ENCODE peak calls at places on chromosome 22, in seven cellular contexts. L is body of pancreas, E is thoracic aorta, T is psoas muscle, V is stomach, B is Peyer's patch, G is MM.1S. Z is an unnamed sample.

GRCh38 chr22:31329029-31329428 is 17.1 kb downstream of the PATZ1 start:
- DNase-seq in L (no peak), E (no peak), T (no peak), V (no peak), B (no peak), G (no peak), Z (no peak)

GRCh38 chr22:40965936-40966557 is 14.9 kb downstream of the RBX1 start:
- DNase-seq in L (no peak), E (no peak), T (no peak), V (no peak), B (no peak), G (peak; percentile 46), Z (no peak)

GRCh38 chr22:35506259-35506570 is 34.4 kb upstream of the RASD2 start:
- DNase-seq in L (no peak), E (no peak), T (no peak), V (no peak), B (no peak), G (no peak), Z (no peak)

GRCh38 chr22:45291931-45292290 is 7.2 kb downstream of the UPK3A start:
- DNase-seq in L (no peak), E (no peak), T (no peak), V (no peak), B (no peak), G (no peak), Z (no peak)

GRCh38 chr22:36334081-36334831 is 53.5 kb downstream of the MYH9 start:
- DNase-seq in L (peak; percentile 38), E (no peak), T (no peak), V (no peak), B (no peak), G (no peak), Z (no peak)

GRCh38 chr22:45577746-45578523 is 75.3 kb downstream of the FBLN1 start:
- DNase-seq in L (peak; percentile 84), E (no peak), T (peak; percentile 81), V (peak; percentile 84), B (peak; percentile 89), G (peak; percentile 78), Z (peak; percentile 68)

GRCh38 chr22:23192133-23192532 is 11.8 kb downstream of the BCR start:
- DNase-seq in L (peak; percentile 78), E (no peak), T (no peak), V (peak; percentile 77), B (no peak), G (no peak), Z (no peak)

GRCh38 chr22:36433318-36434231 is 45.8 kb upstream of the MYH9 start:
- DNase-seq in L (peak; percentile 96), E (no peak), T (no peak), V (peak; percentile 88), B (peak; percentile 73), G (no peak), Z (no peak)

GRCh38 chr22:50289942-50290630 is 17.4 kb downstream of the PLXNB2 start:
- DNase-seq in L (no peak), E (no peak), T (no peak), V (no peak), B (no peak), G (no peak), Z (no peak)

GRCh38 chr22:19868773-19869471 is 14.2 kb upstream of the GNB1L start:
- DNase-seq in L (peak; percentile 48), E (no peak), T (peak; percentile 8), V (no peak), B (peak; percentile 55), G (no peak), Z (no peak)

GRCh38 chr22:29633514-29634312 is 30.3 kb downstream of the NF2 start:
- DNase-seq in L (no peak), E (no peak), T (no peak), V (no peak), B (no peak), G (no peak), Z (no peak)

GRCh38 chr22:19361501-19362103 is 69.9 kb downstream of the HIRA start:
- DNase-seq in L (no peak), E (no peak), T (no peak), V (no peak), B (no peak), G (no peak), Z (no peak)

GRCh38 chr22:46593211-46593676 is 26.9 kb upstream of the GRAMD4 start:
- DNase-seq in L (no peak), E (no peak), T (no peak), V (no peak), B (no peak), G (no peak), Z (no peak)

GRCh38 chr22:50699754-50700386 is 27.2 kb downstream of the SHANK3 start:
- DNase-seq in L (peak; percentile 10), E (no peak), T (no peak), V (no peak), B (peak; percentile 39), G (no peak), Z (no peak)

GRCh38 chr22:41782316-41782715 is 18.2 kb upstream of the CCDC134 start:
- DNase-seq in L (no peak), E (no peak), T (no peak), V (no peak), B (no peak), G (no peak), Z (peak; percentile 65)

GRCh38 chr22:47176573-47177333 is 414.3 kb downstream of the TBC1D22A start:
- DNase-seq in L (peak; percentile 4), E (no peak), T (peak; percentile 3), V (no peak), B (no peak), G (no peak), Z (no peak)

GRCh38 chr22:27113211-27114030 is 456.0 kb downstream of the MIAT start:
- DNase-seq in L (peak; percentile 55), E (peak; percentile 76), T (peak; percentile 56), V (peak; percentile 52), B (no peak), G (no peak), Z (no peak)

GRCh38 chr22:27108425-27109114 is 451.2 kb downstream of the MIAT start:
- DNase-seq in L (peak; percentile 46), E (no peak), T (peak; percentile 58), V (peak; percentile 39), B (no peak), G (no peak), Z (no peak)

GRCh38 chr22:27111796-27112195 is 454.4 kb downstream of the MIAT start:
- DNase-seq in L (no peak), E (no peak), T (no peak), V (no peak), B (no peak), G (no peak), Z (no peak)

GRCh38 chr22:27112273-27112672 is 454.9 kb downstream of the MIAT start:
- DNase-seq in L (no peak), E (no peak), T (no peak), V (no peak), B (no peak), G (no peak), Z (no peak)

DNA sequence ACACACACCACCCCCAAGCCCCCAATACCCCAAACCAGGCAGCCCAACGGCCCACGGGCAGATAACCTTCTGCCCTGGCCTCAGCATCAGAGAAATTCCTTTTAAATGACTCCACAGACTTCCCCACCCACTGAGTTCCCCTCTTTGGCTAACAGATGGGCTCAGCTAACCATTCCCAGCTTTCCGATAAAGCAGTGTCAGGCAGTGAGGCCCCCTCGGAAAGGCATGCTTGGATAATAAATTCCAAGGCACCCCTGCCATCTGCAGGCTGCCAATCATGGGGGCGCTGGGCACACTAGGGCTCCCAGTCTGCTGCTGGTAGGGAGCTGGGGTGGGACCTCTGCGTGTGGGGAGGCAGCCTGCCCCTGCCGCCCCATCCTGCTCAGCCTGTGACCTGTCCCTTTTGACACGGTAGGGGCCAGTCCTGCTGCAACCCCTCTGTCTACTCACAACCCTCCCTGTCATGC is 453.6 kb downstream of the MIAT start:
- DNase-seq in L (peak; percentile 17), E (no peak), T (no peak), V (no peak), B (no peak), G (no peak), Z (no peak)
- H3K4me1 ChIP-seq in L (peaks cover 45% of the 10 kb centered on the region), E (peaks cover 79% of the 10 kb centered on the region), T (no peaks in the 10 kb centered on the region), V (peaks cover 80% of the 10 kb centered on the region), B (no peaks in the 10 kb centered on the region), G (no peaks in the 10 kb centered on the region), Z (no peaks in the 10 kb centered on the region)

GRCh38 chr22:38174626-38175025 is 7.0 kb downstream of the PLA2G6 start:
- DNase-seq in L (no peak), E (no peak), T (no peak), V (no peak), B (no peak), G (no peak), Z (no peak)
- H3K4me1 ChIP-seq in L (peaks cover 28% of the 10 kb centered on the region), E (peaks cover 34% of the 10 kb centered on the region), T (peaks cover 71% of the 10 kb centered on the region), V (peaks cover 70% of the 10 kb centered on the region), B (no peaks in the 10 kb centered on the region), G (peaks cover 15% of the 10 kb centered on the region), Z (peaks cover 18% of the 10 kb centered on the region)

GRCh38 chr22:22020425-22020852 is 37.9 kb upstream of the TOP3B start:
- DNase-seq in L (no peak), E (no peak), T (no peak), V (no peak), B (no peak), G (no peak), Z (no peak)
- H3K4me1 ChIP-seq in L (no peaks in the 10 kb centered on the region), E (no peaks in the 10 kb centered on the region), T (no peaks in the 10 kb centered on the region), V (no peaks in the 10 kb centered on the region), B (peaks cover 5% of the 10 kb centered on the region), G (peaks cover 8% of the 10 kb centered on the region), Z (no peaks in the 10 kb centered on the region)

GRCh38 chr22:24486501-24486921 is 8.6 kb upstream of the UPB1 start:
- DNase-seq in L (no peak), E (no peak), T (no peak), V (no peak), B (no peak), G (no peak), Z (no peak)

GRCh38 chr22:24482998-24483397 is 12.1 kb upstream of the UPB1 start:
- DNase-seq in L (no peak), E (no peak), T (no peak), V (no peak), B (no peak), G (no peak), Z (no peak)

GRCh38 chr22:24483966-24484545 is 11.1 kb upstream of the UPB1 start:
- DNase-seq in L (no peak), E (no peak), T (no peak), V (no peak), B (no peak), G (no peak), Z (no peak)

GRCh38 chr22:24485608-24486007 is 9.5 kb upstream of the UPB1 start:
- DNase-seq in L (no peak), E (no peak), T (no peak), V (no peak), B (no peak), G (peak; percentile 20), Z (peak; percentile 41)

GRCh38 chr22:24485170-24485569 is 10.0 kb upstream of the UPB1 start:
- DNase-seq in L (no peak), E (no peak), T (no peak), V (no peak), B (no peak), G (no peak), Z (no peak)
- H3K4me1 ChIP-seq in L (peaks cover 19% of the 10 kb centered on the region), E (peaks cover 5% of the 10 kb centered on the region), T (peaks cover 7% of the 10 kb centered on the region), V (peaks cover 36% of the 10 kb centered on the region), B (no peaks in the 10 kb centered on the region), G (no peaks in the 10 kb centered on the region), Z (no peaks in the 10 kb centered on the region)

Z was measured in CD4-positive, CD25-positive, alpha-beta regulatory T cell.